ENCODE peak calls at places on chromosome 5, in four cellular contexts. K is activated T-cell treated with anti-CD3 and anti-CD28 coated beads for 1 hour, N is upper lobe of right lung, W is MCF 10A. V is an unnamed sample.

GRCh38 chr5:76718880-76719279 is 3.0 kb downstream of the F2R start:
- DNase-seq in W (no peak), N (no peak), K (no peak), V (no peak)

GRCh38 chr5:51657340-51658240 is 274.3 kb downstream of the ISL1 start:
- DNase-seq in W (peak; percentile 52), N (no peak), K (no peak), V (no peak)

GRCh38 chr5:149427374-149427773 is 48.3 kb upstream of the IL17B start:
- DNase-seq in W (no peak), N (no peak), K (no peak), V (no peak)

GRCh38 chr5:1385395-1386273 is 40.7 kb upstream of the CLPTM1L start:
- DNase-seq in N (peak; percentile 97), K (peak; percentile 81), W (peak; percentile 37), V (peak; percentile 60)

GRCh38 chr5:158979749-158980521 is 119.8 kb downstream of the EBF1 start:
- DNase-seq in W (peak; percentile 72), N (no peak), K (no peak), V (no peak)

GRCh38 chr5:124675921-124676846 is 70.3 kb downstream of the ZNF608 start:
- DNase-seq in K (no peak), N (no peak), W (no peak), V (no peak)

GRCh38 chr5:141941307-141941706 is 16.7 kb downstream of the PCDH12 start:
- DNase-seq in N (no peak), W (no peak), K (no peak), V (no peak)

GRCh38 chr5:36679609-36680008 is 73.2 kb downstream of the SLC1A3 start:
- DNase-seq in N (no peak), W (no peak), K (no peak), V (no peak)

GRCh38 chr5:176809544-176810083 is 745 bp upstream of the UNC5A start:
- DNase-seq in K (no peak), W (no peak), N (no peak), V (no peak)

GRCh38 chr5:59115345-59115744 is 532.5 kb downstream of the RAB3C start:
- DNase-seq in K (no peak), W (no peak), N (no peak), V (no peak)

GRCh38 chr5:133754575-133755169 is 142.3 kb upstream of the FSTL4 start:
- DNase-seq in K (no peak), N (no peak), W (peak; percentile 61), V (no peak)

GRCh38 chr5:155082401-155082800 is 68.8 kb downstream of the KIF4B start:
- DNase-seq in K (no peak), W (peak; percentile 75), N (no peak), V (no peak)

GRCh38 chr5:45521067-45521466 is 175.1 kb downstream of the HCN1 start:
- DNase-seq in W (peak; percentile 74), N (no peak), K (no peak), V (peak; percentile 28)

GRCh38 chr5:123421773-123422172 is 1.4 kb downstream of the CEP120 start:
- DNase-seq in N (no peak), W (peak; percentile 21), K (no peak), V (no peak)

GRCh38 chr5:139180850-139181785 is 17.1 kb downstream of the SIL1 start:
- DNase-seq in W (no peak), K (no peak), N (no peak), V (no peak)

GRCh38 chr5:142915840-142916424 is 145.8 kb downstream of the ARHGAP26 start:
- DNase-seq in K (no peak), N (no peak), W (peak; percentile 78), V (peak; percentile 31)

GRCh38 chr5:131749138-131749537 is 47.7 kb downstream of the FNIP1 start:
- DNase-seq in W (peak; percentile 62), N (no peak), K (no peak), V (no peak)

GRCh38 chr5:80919678-80920196 is 40.4 kb upstream of the RASGRF2 start:
- DNase-seq in W (no peak), N (no peak), K (no peak), V (no peak)

GRCh38 chr5:125044491-125045282 is 298.2 kb upstream of the ZNF608 start:
- DNase-seq in W (peak; percentile 37), K (no peak), N (no peak), V (no peak)

GRCh38 chr5:122182491-122182921 is 53.2 kb downstream of the ZNF474 start:
- DNase-seq in N (no peak), W (peak; percentile 96), K (no peak), V (no peak)

GRCh38 chr5:96567188-96567587 is 95.0 kb upstream of the CAST start:
- DNase-seq in N (no peak), K (no peak), W (no peak), V (no peak)

GRCh38 chr5:149268928-149269557 is 2.6 kb upstream of the AFAP1L1 start:
- DNase-seq in K (no peak), W (peak; percentile 84), N (no peak), V (no peak)

GRCh38 chr5:31382051-31382878 is 149.6 kb downstream of the DROSHA start:
- DNase-seq in W (no peak), K (no peak), N (no peak), V (no peak)

GRCh38 chr5:141889282-141889871 is 11.2 kb upstream of the PCDH1 start:
- DNase-seq in K (no peak), N (no peak), W (peak; percentile 45), V (no peak)

GRCh38 chr5:77133061-77133758 is 46.1 kb upstream of the ZBED3 start:
- DNase-seq in W (peak; percentile 99), N (no peak), K (no peak), V (no peak)

GRCh38 chr5:177494356-177495195 is 2.8 kb downstream of the PDLIM7 start:
- DNase-seq in N (peak; percentile 74), K (no peak), W (peak; percentile 82), V (no peak)

GRCh38 chr5:16886366-16886736 is 49.7 kb downstream of the MYO10 start:
- DNase-seq in N (no peak), W (peak; percentile 91), K (no peak), V (no peak)

GRCh38 chr5:158203256-158203655 is 344.3 kb upstream of the CLINT1 start:
- DNase-seq in K (no peak), N (no peak), W (no peak), V (no peak)

GRCh38 chr5:75214409-75214808 is 22.3 kb downstream of the ANKRD31 start:
- DNase-seq in W (no peak), N (no peak), K (no peak), V (no peak)

GRCh38 chr5:15013654-15014463 is 142.3 kb upstream of the ANKH start:
- DNase-seq in N (no peak), W (peak; percentile 69), K (no peak), V (no peak)

GRCh38 chr5:69450116-69450515 is 35.2 kb downstream of the MARVELD2 start:
- DNase-seq in W (peak; percentile 93), K (no peak), N (no peak), V (no peak)

GRCh38 chr5:180644825-180645608 is 4.4 kb downstream of the FLT4 start:
- DNase-seq in K (no peak), W (no peak), N (peak; percentile 63), V (no peak)

GRCh38 chr5:145768863-145769262 is 66.3 kb downstream of the PRELID2 start:
- DNase-seq in W (no peak), K (no peak), N (no peak), V (no peak)

GRCh38 chr5:180330810-180331646 is 22.1 kb downstream of the GFPT2 start:
- DNase-seq in K (no peak), W (peak; percentile 100), N (no peak), V (no peak)

GRCh38 chr5:126503602-126504104 is 80.4 kb downstream of the GRAMD2B start:
- DNase-seq in N (no peak), W (peak; percentile 36), K (no peak), V (no peak)

GRCh38 chr5:177523711-177524538 is 7.2 kb upstream of the DDX41 start:
- DNase-seq in N (peak; percentile 52), K (no peak), W (no peak), V (no peak)

GRCh38 chr5:77630246-77631165 is 8.0 kb downstream of the OTP start:
- DNase-seq in K (no peak), N (peak; percentile 73), W (peak; percentile 23), V (peak; percentile 42)

GRCh38 chr5:73729329-73729728 is 103.3 kb downstream of the ARHGEF28 start:
- DNase-seq in K (no peak), N (no peak), W (no peak), V (no peak)

V was measured in progenitor cell of endocrine pancreas.